ENCODE peak calls at places on chromosomes 13 and 19, in eight cellular contexts. B, M, H, C, X, R, T and W are unnamed samples.

GRCh38 chr19:13938361-13939027 is at the start of gene PODNL1:
- DNase-seq in T (peak), H (no peak), C (no peak), B (no peak), R (no peak), X (no peak), M (no peak), W (no peak)

GRCh38 chr13:51636349-51636890 is 52.2 kb downstream of the WDFY2 start:
- DNase-seq in C (no peak), H (no peak), M (no peak), B (peak), T (no peak), R (no peak), X (no peak), W (no peak)

GRCh38 chr19:12779162-12779993 is 4.0 kb upstream of the HOOK2 start:
- DNase-seq in T (no peak), X (peak), B (no peak), M (no peak), C (peak), H (no peak), R (no peak), W (no peak)

GRCh38 chr19:51124729-51125128 is at the start of gene SIGLEC9:
- DNase-seq in R (no peak), M (peak), C (peak), X (peak), B (no peak), T (no peak), H (no peak), W (no peak)

GRCh38 chr19:38199340-38199739 is 24.7 kb downstream of the DPF1 start:
- DNase-seq in H (no peak), R (no peak), X (no peak), C (no peak), M (no peak), T (no peak), B (no peak), W (no peak)

GRCh38 chr19:15251010-15251748 is 18.9 kb upstream of the EPHX3 start:
- DNase-seq in T (peak), H (no peak), X (no peak), C (peak), R (no peak), M (no peak), B (no peak), W (no peak)

GRCh38 chr19:35792312-35792711 is 16.9 kb downstream of the ARHGAP33 start:
- DNase-seq in T (no peak), C (no peak), H (no peak), R (no peak), B (no peak), M (no peak), X (no peak), W (no peak)

GRCh38 chr13:98272549-98272948 is 95.5 kb upstream of the RNF113B start:
- DNase-seq in X (no peak), M (no peak), B (peak), C (no peak), H (no peak), R (no peak), T (no peak), W (no peak)

GRCh38 chr19:21699197-21699596 is 68.2 kb downstream of the ZNF100 start:
- DNase-seq in X (no peak), T (no peak), C (no peak), B (no peak), M (no peak), H (no peak), R (no peak), W (no peak)

GRCh38 chr19:49890349-49891311 is 6.1 kb downstream of the IL4I1 start:
- DNase-seq in X (peak), C (no peak), T (no peak), R (peak), H (peak), M (no peak), B (peak), W (peak)

GRCh38 chr19:35657904-35658700 is 8.2 kb upstream of the UPK1A start:
- DNase-seq in H (no peak), T (no peak), X (no peak), C (no peak), B (no peak), M (no peak), R (no peak), W (no peak)

GRCh38 chr13:90502762-90503161 is 844.7 kb upstream of the MIR17HG start:
- DNase-seq in M (no peak), R (no peak), X (no peak), B (peak), C (no peak), T (no peak), H (no peak), W (no peak)

DNA sequence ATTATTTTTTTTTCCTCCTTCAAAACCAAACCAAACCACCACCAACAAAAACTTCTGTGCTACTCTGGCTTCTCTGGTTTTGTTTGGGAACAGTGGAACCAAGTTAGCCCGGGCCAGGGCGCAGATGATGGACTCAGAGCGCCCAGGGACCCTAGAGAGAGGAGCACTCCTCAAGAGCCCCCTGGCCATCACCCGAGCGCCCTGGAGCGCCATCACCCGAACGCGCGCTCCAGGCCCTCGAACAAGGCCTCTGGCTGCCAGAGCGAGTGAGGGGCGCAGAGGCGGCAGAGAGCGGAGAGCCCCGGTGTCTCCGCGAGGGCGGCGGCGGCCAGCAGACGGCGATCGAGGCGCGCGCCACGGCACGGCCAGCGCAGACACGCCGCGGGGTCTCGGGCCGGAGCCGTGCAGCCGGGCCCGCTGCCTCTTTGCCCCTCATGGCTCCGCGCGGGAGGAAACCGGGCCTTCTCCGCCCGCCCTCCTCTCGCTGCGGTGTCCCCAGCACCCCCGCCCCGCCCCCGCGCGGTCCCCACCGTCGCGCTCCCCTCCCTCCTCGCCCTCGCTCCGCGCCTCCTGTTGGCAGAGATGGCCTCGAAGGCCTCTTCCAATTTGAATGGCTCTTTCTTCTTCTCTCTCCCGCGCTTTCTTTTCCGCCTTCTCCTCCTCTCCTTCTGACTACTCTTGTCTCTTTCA is 4.2 kb upstream of the SOX1 start:
- DNase-seq in X (no peak), B (no peak), C (no peak), H (no peak), T (no peak), R (no peak), M (no peak), W (no peak)
- TF ChIP-seq CTCF in X (no peak), B (no peak), C (peak), H (no peak), T (no peak), R (no peak), M (no peak), W (no peak)

GRCh38 chr19:5318306-5318705 is 22.3 kb downstream of the PTPRS start:
- DNase-seq in C (no peak), R (no peak), X (no peak), T (no peak), B (no peak), M (no peak), H (no peak), W (no peak)
- TF ChIP-seq CTCF in C (no peak), R (no peak), X (no peak), T (no peak), B (no peak), M (no peak), H (no peak), W (no peak)

DNA sequence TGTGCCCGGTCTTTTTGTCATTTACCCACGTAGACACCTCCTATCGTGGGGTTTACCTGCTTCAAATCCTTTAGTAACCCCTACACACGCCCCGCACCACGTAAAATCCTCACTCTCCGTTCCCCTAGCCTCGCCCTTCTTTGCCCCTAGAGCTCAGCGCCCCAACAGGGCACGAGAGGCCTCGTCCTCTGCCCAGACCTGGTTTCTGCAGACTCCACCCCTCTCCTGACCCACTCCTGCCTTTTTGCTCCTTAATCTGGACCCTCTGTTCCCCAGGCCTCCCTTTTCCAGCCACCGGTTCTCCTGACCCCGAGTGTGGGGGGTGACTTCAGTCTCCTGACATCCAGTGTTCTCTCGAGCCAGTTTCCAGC is 427 bp downstream of the ZNF528 start:
- DNase-seq in C (peak), X (peak), R (no peak), B (no peak), H (no peak), M (no peak), T (no peak), W (peak)
- TF ChIP-seq CTCF in C (no peak), X (no peak), R (no peak), B (no peak), H (no peak), M (no peak), T (no peak), W (no peak)

GRCh38 chr19:45677351-45678230 is 9.6 kb downstream of the GIPR start:
- DNase-seq in B (peak), H (peak), M (peak), X (peak), R (peak), T (peak), C (peak), W (peak)
- TF ChIP-seq CTCF in B (peak), H (no peak), M (no peak), X (no peak), R (no peak), T (peak), C (no peak), W (no peak)

DNA sequence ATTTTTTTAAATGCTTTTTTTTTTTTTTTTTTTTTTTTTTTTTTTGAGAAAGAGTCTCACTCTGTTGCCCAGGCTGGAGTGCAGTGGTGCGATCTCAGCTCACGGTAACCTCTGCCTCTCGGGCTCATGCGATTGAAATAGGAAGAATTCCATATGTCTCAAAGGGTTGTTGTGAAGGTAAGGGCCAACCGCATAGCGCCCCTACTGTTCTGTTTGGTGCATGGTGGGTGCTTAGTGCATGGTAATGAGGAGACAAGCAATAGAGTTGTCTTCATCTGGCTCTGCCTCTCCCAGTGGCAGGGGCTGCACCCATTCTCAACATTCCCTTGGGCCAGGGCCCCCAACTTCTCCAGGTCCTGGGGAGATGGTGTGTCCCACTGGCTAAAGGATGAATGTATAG is 68.7 kb downstream of the RASL11A start:
- DNase-seq in C (no peak), T (no peak), M (no peak), R (peak), X (no peak), B (peak), H (peak), W (peak)
- TF ChIP-seq CTCF in C (peak), T (peak), M (no peak), R (peak), X (no peak), B (peak), H (peak), W (peak)